ENCODE peak calls at places on chromosomes 12 and 14, in eight cellular contexts. D, H, C, K, Z, X, L and R are unnamed samples.

GRCh38 chr12:47652491-47653234 is 53.2 kb downstream of the RPAP3 start:
- DNase-seq in X (no peak), D (no peak), Z (peak; percentile 74), C (no peak), H (no peak), K (no peak), L (no peak), R (no peak)

GRCh38 chr12:131057722-131058515 is 104.2 kb downstream of the ADGRD1 start:
- DNase-seq in H (no peak), X (no peak), Z (peak; percentile 30), D (no peak), K (no peak), L (no peak), C (no peak), R (no peak)

GRCh38 chr12:104057771-104058197 is 6.5 kb upstream of the HCFC2 start:
- DNase-seq in D (no peak), K (no peak), Z (peak; percentile 75), L (no peak), X (peak; percentile 43), H (no peak), C (no peak), R (no peak)

GRCh38 chr12:54160807-54161480 is 27.8 kb downstream of the SMUG1 start:
- DNase-seq in K (no peak), L (no peak), X (no peak), H (no peak), C (no peak), Z (no peak), D (no peak), R (no peak)

GRCh38 chr14:38255408-38255672 is 553 bp downstream of the CLEC14A start:
- DNase-seq in H (no peak), K (peak; percentile 15), C (no peak), L (no peak), X (peak; percentile 55), Z (peak; percentile 84), D (no peak), R (no peak)

GRCh38 chr12:54005853-54006699 is 2.7 kb upstream of the HOXC8 start:
- DNase-seq in L (peak; percentile 59), X (peak; percentile 85), C (peak; percentile 82), H (peak; percentile 95), Z (peak; percentile 99), K (peak; percentile 85), D (peak; percentile 83), R (peak; percentile 80)

GRCh38 chr12:1916396-1917171 is 1.9 kb downstream of the CACNA2D4 start:
- DNase-seq in D (no peak), L (no peak), Z (peak; percentile 40), C (no peak), K (peak; percentile 73), H (peak; percentile 86), X (peak; percentile 55), R (no peak)

GRCh38 chr12:108611884-108612415 is 14.1 kb upstream of the TMEM119 start:
- DNase-seq in K (no peak), H (no peak), X (peak; percentile 64), L (no peak), D (peak; percentile 50), C (peak; percentile 55), Z (peak; percentile 93), R (peak; percentile 51)

GRCh38 chr14:77043177-77043983 is 14.9 kb upstream of the IRF2BPL start:
- DNase-seq in X (peak; percentile 96), D (no peak), K (peak; percentile 75), C (no peak), L (no peak), H (peak; percentile 69), Z (peak; percentile 84), R (peak; percentile 65)

GRCh38 chr12:132379996-132380395 is 50.6 kb upstream of the GALNT9 start:
- DNase-seq in H (no peak), Z (peak; percentile 43), D (no peak), X (no peak), L (no peak), K (no peak), C (peak; percentile 31), R (no peak)

GRCh38 chr12:34287986-34288962 is 266.0 kb downstream of the ALG10 start:
- DNase-seq in X (no peak), L (no peak), K (no peak), H (no peak), C (no peak), Z (peak; percentile 22), D (no peak), R (no peak)

GRCh38 chr12:65335021-65335714 is 56.7 kb downstream of the MSRB3 start:
- DNase-seq in K (peak; percentile 21), H (peak; percentile 57), X (peak; percentile 95), C (peak; percentile 13), D (no peak), L (no peak), Z (no peak), R (no peak)

GRCh38 chr14:83520837-83521236 is 1987.2 kb upstream of the SEL1L start:
- DNase-seq in C (no peak), K (no peak), D (no peak), Z (no peak), H (no peak), X (peak; percentile 7), L (no peak), R (no peak)

GRCh38 chr12:78562358-78563205 is 302.0 kb upstream of the SYT1 start:
- DNase-seq in L (no peak), H (no peak), Z (no peak), K (no peak), D (no peak), C (no peak), X (peak; percentile 41), R (no peak)

GRCh38 chr12:44930972-44931600 is 55.0 kb upstream of the NELL2 start:
- DNase-seq in H (no peak), C (peak; percentile 37), L (no peak), D (peak; percentile 61), X (peak; percentile 79), Z (no peak), K (no peak), R (no peak)

GRCh38 chr14:50122291-50122690 is 5.9 kb upstream of the VCPKMT start:
- DNase-seq in H (no peak), D (no peak), X (no peak), L (no peak), C (no peak), Z (no peak), K (no peak), R (no peak)

GRCh38 chr12:52582971-52583456 is 9.4 kb upstream of the KRT74 start:
- DNase-seq in D (peak; percentile 61), K (peak; percentile 58), X (peak; percentile 71), L (no peak), Z (peak; percentile 95), C (peak; percentile 88), H (peak; percentile 48), R (peak; percentile 54)

GRCh38 chr14:100825691-100826331 is at the start of gene MEG3:
- DNase-seq in Z (no peak), H (peak; percentile 88), C (peak; percentile 17), L (no peak), D (no peak), K (peak; percentile 28), X (peak; percentile 83), R (peak; percentile 24)

GRCh38 chr14:100828448-100828834 is 2.5 kb downstream of the MEG3 start:
- DNase-seq in Z (no peak), C (no peak), X (no peak), H (peak; percentile 48), D (no peak), K (no peak), L (no peak), R (no peak)

GRCh38 chr14:100826371-100827139 is 637 bp downstream of the MEG3 start:
- DNase-seq in D (no peak), K (no peak), L (no peak), X (no peak), H (peak; percentile 52), C (no peak), Z (no peak), R (no peak)

GRCh38 chr14:100827140-100827517 is 1.2 kb downstream of the MEG3 start:
- DNase-seq in C (no peak), H (peak; percentile 70), Z (no peak), K (no peak), D (no peak), L (no peak), X (peak; percentile 39), R (no peak)

GRCh38 chr14:100827751-100828447 is 2.0 kb downstream of the MEG3 start:
- DNase-seq in K (no peak), H (peak; percentile 80), D (no peak), C (no peak), X (peak; percentile 75), Z (no peak), L (no peak), R (no peak)
- H3K4me3 ChIP-seq in K (peak overlapping the region; percentile 48), H (peak overlapping the region; percentile 49), D (no peak overlapping the region), C (no peak overlapping the region), X (no peak overlapping the region), Z (no peak overlapping the region), L (peak overlapping the region; percentile 35), R (no peak overlapping the region)

GRCh38 chr12:94940771-94941170 is 62.7 kb downstream of the NDUFA12 start:
- DNase-seq in Z (no peak), D (no peak), K (no peak), X (no peak), L (no peak), H (no peak), C (no peak), R (no peak)
- H3K27ac ChIP-seq in Z (no peak overlapping the region), D (no peak overlapping the region), K (peak overlapping the region; percentile 14), X (no peak overlapping the region), L (no peak overlapping the region), H (no peak overlapping the region), C (no peak overlapping the region), R (no peak overlapping the region)

GRCh38 chr12:81757731-81758325 is 1.3 kb downstream of the PPFIA2 start:
- DNase-seq in X (no peak), H (no peak), Z (no peak), K (no peak), L (no peak), D (no peak), C (no peak), R (no peak)

GRCh38 chr12:81758421-81759214 is 532 bp downstream of the PPFIA2 start:
- DNase-seq in L (no peak), X (peak; percentile 51), Z (peak; percentile 87), H (peak; percentile 33), K (peak; percentile 14), D (no peak), C (no peak), R (peak; percentile 13)

GRCh38 chr12:81759215-81759991 is at the start of gene PPFIA2:
- DNase-seq in L (no peak), K (peak; percentile 31), H (peak; percentile 53), D (no peak), X (peak; percentile 63), C (no peak), Z (peak; percentile 91), R (no peak)
- H3K4me3 ChIP-seq in L (peak within 1 kb of the TSS; percentile 97), K (peak within 1 kb of the TSS; percentile 61), H (peak within 1 kb of the TSS; percentile 28), D (no peak within 1 kb of the TSS), X (peak within 1 kb of the TSS; percentile 49), C (peak within 1 kb of the TSS; percentile 48), Z (peak within 1 kb of the TSS; percentile 77), R (peak within 1 kb of the TSS; percentile 37)

DNA sequence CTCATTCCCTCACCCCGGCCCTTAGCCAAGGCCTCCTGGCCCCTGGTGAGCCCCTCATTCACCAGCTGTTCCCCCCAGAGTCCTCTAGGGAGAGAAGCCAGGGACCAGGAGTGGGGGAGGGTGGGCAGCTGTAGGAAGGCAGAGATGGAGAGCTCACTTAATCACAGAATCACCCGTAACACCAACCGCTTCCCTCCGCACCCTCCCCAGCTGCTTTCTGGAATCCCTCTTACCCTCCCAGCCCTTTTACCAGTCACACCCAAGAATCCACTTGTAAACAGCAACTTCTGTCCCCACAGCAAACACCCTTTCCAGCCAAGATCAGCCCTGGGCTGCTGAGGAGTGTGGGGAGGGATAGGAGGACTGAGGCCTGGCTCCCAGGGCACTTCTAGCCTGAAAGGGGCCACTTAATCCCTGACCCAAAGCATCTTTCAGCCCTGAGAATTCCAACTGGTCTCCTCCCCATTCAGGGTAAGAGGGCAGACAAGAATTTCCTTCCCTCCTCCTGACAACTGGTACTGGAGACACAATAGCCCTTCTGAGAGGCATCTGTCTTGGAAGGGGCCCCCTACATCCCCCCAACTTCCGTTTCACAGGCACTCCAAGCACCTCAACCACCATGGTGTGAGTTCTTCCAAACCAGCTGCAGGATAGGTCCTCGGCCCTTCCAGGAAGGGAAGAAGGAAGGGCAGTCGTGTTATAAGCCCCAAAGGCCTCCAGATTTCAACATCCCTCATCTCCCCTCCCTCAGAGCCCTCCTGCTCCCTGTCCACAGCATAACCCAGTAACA is 18.6 kb downstream of the NCKAP5L start:
- DNase-seq in H (peak; percentile 64), L (no peak), X (no peak), C (no peak), K (no peak), Z (peak; percentile 63), D (no peak), R (no peak)
- H3K27ac ChIP-seq in H (peak overlapping the region; percentile 41), L (peak overlapping the region; percentile 91), X (peak overlapping the region; percentile 84), C (no peak overlapping the region), K (peak overlapping the region; percentile 77), Z (peak overlapping the region; percentile 98), D (no peak overlapping the region), R (no peak overlapping the region)